ENCODE peak calls at places on chromosomes 4 and X, in nine cellular contexts. One of them, this sample, is unnamed.

GRCh38 chrX:18377802-18378201 is 23.3 kb upstream of the SCML2 start:
- DNase-seq in effector memory CD4-positive, alpha-beta T cell: no peak
- DNase-seq in germinal center: no peak
- DNase-seq in iris pigment epithelial cell: peak
- DNase-seq in activated CD8-positive, alpha-beta memory T cell treated with anti-CD3 and anti-CD28 coated beads, Interleukin-2, amount 50 U/mL, for 4 hours: peak
- DNase-seq in left colon: no peak
- DNase-seq in substantia nigra: no peak
- DNase-seq in stimulated activated naive CD8-positive, alpha-beta T cell treated with anti-CD3 and anti-CD28 coated beads, Interleukin-15, Interleukin-2, amounts not matched to agents 100 U/mL and 50 U/mL, for 24 hours: peak
- DNase-seq in AG20443: peak
- DNase-seq in this sample: peak

GRCh38 chr4:8477095-8477635 is 36.6 kb downstream of the TRMT44 start:
- DNase-seq in activated CD8-positive, alpha-beta memory T cell treated with anti-CD3 and anti-CD28 coated beads, Interleukin-2, amount 50 U/mL, for 4 hours: no peak
- DNase-seq in left colon: no peak
- DNase-seq in AG20443: no peak
- DNase-seq in substantia nigra: no peak
- DNase-seq in germinal center: no peak
- DNase-seq in stimulated activated naive CD8-positive, alpha-beta T cell treated with anti-CD3 and anti-CD28 coated beads, Interleukin-15, Interleukin-2, amounts not matched to agents 100 U/mL and 50 U/mL, for 24 hours: no peak
- DNase-seq in iris pigment epithelial cell: no peak
- DNase-seq in effector memory CD4-positive, alpha-beta T cell: no peak
- DNase-seq in this sample: no peak

GRCh38 chr4:92198711-92199110 is 105.1 kb upstream of the GRID2 start:
- DNase-seq in stimulated activated naive CD8-positive, alpha-beta T cell treated with anti-CD3 and anti-CD28 coated beads, Interleukin-15, Interleukin-2, amounts not matched to agents 100 U/mL and 50 U/mL, for 24 hours: no peak
- DNase-seq in AG20443: no peak
- DNase-seq in effector memory CD4-positive, alpha-beta T cell: no peak
- DNase-seq in substantia nigra: no peak
- DNase-seq in activated CD8-positive, alpha-beta memory T cell treated with anti-CD3 and anti-CD28 coated beads, Interleukin-2, amount 50 U/mL, for 4 hours: no peak
- DNase-seq in germinal center: no peak
- DNase-seq in left colon: no peak
- DNase-seq in iris pigment epithelial cell: peak
- DNase-seq in this sample: peak

GRCh38 chrX:3548743-3549441 is 164.6 kb downstream of the PRKX start:
- DNase-seq in effector memory CD4-positive, alpha-beta T cell: no peak
- DNase-seq in iris pigment epithelial cell: peak
- DNase-seq in stimulated activated naive CD8-positive, alpha-beta T cell treated with anti-CD3 and anti-CD28 coated beads, Interleukin-15, Interleukin-2, amounts not matched to agents 100 U/mL and 50 U/mL, for 24 hours: no peak
- DNase-seq in germinal center: no peak
- DNase-seq in AG20443: peak
- DNase-seq in activated CD8-positive, alpha-beta memory T cell treated with anti-CD3 and anti-CD28 coated beads, Interleukin-2, amount 50 U/mL, for 4 hours: no peak
- DNase-seq in left colon: no peak
- DNase-seq in substantia nigra: no peak
- DNase-seq in this sample: peak

GRCh38 chr4:15901996-15902395 is 36.5 kb downstream of the FGFBP1 start:
- DNase-seq in AG20443: no peak
- DNase-seq in activated CD8-positive, alpha-beta memory T cell treated with anti-CD3 and anti-CD28 coated beads, Interleukin-2, amount 50 U/mL, for 4 hours: no peak
- DNase-seq in substantia nigra: no peak
- DNase-seq in effector memory CD4-positive, alpha-beta T cell: no peak
- DNase-seq in germinal center: no peak
- DNase-seq in iris pigment epithelial cell: no peak
- DNase-seq in left colon: no peak
- DNase-seq in stimulated activated naive CD8-positive, alpha-beta T cell treated with anti-CD3 and anti-CD28 coated beads, Interleukin-15, Interleukin-2, amounts not matched to agents 100 U/mL and 50 U/mL, for 24 hours: no peak
- DNase-seq in this sample: no peak

GRCh38 chrX:42920752-42921151 is 142.8 kb upstream of the PPP1R2C start:
- DNase-seq in AG20443: no peak
- DNase-seq in activated CD8-positive, alpha-beta memory T cell treated with anti-CD3 and anti-CD28 coated beads, Interleukin-2, amount 50 U/mL, for 4 hours: no peak
- DNase-seq in stimulated activated naive CD8-positive, alpha-beta T cell treated with anti-CD3 and anti-CD28 coated beads, Interleukin-15, Interleukin-2, amounts not matched to agents 100 U/mL and 50 U/mL, for 24 hours: no peak
- DNase-seq in left colon: no peak
- DNase-seq in germinal center: no peak
- DNase-seq in effector memory CD4-positive, alpha-beta T cell: no peak
- DNase-seq in iris pigment epithelial cell: no peak
- DNase-seq in substantia nigra: no peak
- DNase-seq in this sample: no peak

GRCh38 chrX:2159393-2159792 is 341.4 kb downstream of the DHRSX start:
- DNase-seq in stimulated activated naive CD8-positive, alpha-beta T cell treated with anti-CD3 and anti-CD28 coated beads, Interleukin-15, Interleukin-2, amounts not matched to agents 100 U/mL and 50 U/mL, for 24 hours: no peak
- DNase-seq in germinal center: no peak
- DNase-seq in activated CD8-positive, alpha-beta memory T cell treated with anti-CD3 and anti-CD28 coated beads, Interleukin-2, amount 50 U/mL, for 4 hours: no peak
- DNase-seq in AG20443: no peak
- DNase-seq in iris pigment epithelial cell: no peak
- DNase-seq in left colon: no peak
- DNase-seq in substantia nigra: no peak
- DNase-seq in effector memory CD4-positive, alpha-beta T cell: no peak
- DNase-seq in this sample: no peak

GRCh38 chr4:76670631-76671030 is 227.3 kb downstream of the SOWAHB start:
- DNase-seq in activated CD8-positive, alpha-beta memory T cell treated with anti-CD3 and anti-CD28 coated beads, Interleukin-2, amount 50 U/mL, for 4 hours: no peak
- DNase-seq in AG20443: no peak
- DNase-seq in germinal center: no peak
- DNase-seq in effector memory CD4-positive, alpha-beta T cell: no peak
- DNase-seq in left colon: no peak
- DNase-seq in stimulated activated naive CD8-positive, alpha-beta T cell treated with anti-CD3 and anti-CD28 coated beads, Interleukin-15, Interleukin-2, amounts not matched to agents 100 U/mL and 50 U/mL, for 24 hours: no peak
- DNase-seq in iris pigment epithelial cell: no peak
- DNase-seq in substantia nigra: no peak
- DNase-seq in this sample: no peak

GRCh38 chrX:10350991-10351390 is 194.2 kb downstream of the CLCN4 start:
- DNase-seq in germinal center: no peak
- DNase-seq in substantia nigra: no peak
- DNase-seq in activated CD8-positive, alpha-beta memory T cell treated with anti-CD3 and anti-CD28 coated beads, Interleukin-2, amount 50 U/mL, for 4 hours: no peak
- DNase-seq in AG20443: peak
- DNase-seq in effector memory CD4-positive, alpha-beta T cell: no peak
- DNase-seq in left colon: no peak
- DNase-seq in iris pigment epithelial cell: peak
- DNase-seq in stimulated activated naive CD8-positive, alpha-beta T cell treated with anti-CD3 and anti-CD28 coated beads, Interleukin-15, Interleukin-2, amounts not matched to agents 100 U/mL and 50 U/mL, for 24 hours: no peak
- DNase-seq in this sample: peak

GRCh38 chr4:112664611-112665010 is 27.7 kb downstream of the LARP7 start:
- DNase-seq in iris pigment epithelial cell: peak
- DNase-seq in activated CD8-positive, alpha-beta memory T cell treated with anti-CD3 and anti-CD28 coated beads, Interleukin-2, amount 50 U/mL, for 4 hours: no peak
- DNase-seq in left colon: no peak
- DNase-seq in germinal center: no peak
- DNase-seq in stimulated activated naive CD8-positive, alpha-beta T cell treated with anti-CD3 and anti-CD28 coated beads, Interleukin-15, Interleukin-2, amounts not matched to agents 100 U/mL and 50 U/mL, for 24 hours: no peak
- DNase-seq in AG20443: no peak
- DNase-seq in effector memory CD4-positive, alpha-beta T cell: no peak
- DNase-seq in substantia nigra: no peak
- DNase-seq in this sample: peak

GRCh38 chr4:121706595-121707021 is 9.8 kb upstream of the ANXA5 start:
- DNase-seq in effector memory CD4-positive, alpha-beta T cell: peak
- DNase-seq in substantia nigra: no peak
- DNase-seq in stimulated activated naive CD8-positive, alpha-beta T cell treated with anti-CD3 and anti-CD28 coated beads, Interleukin-15, Interleukin-2, amounts not matched to agents 100 U/mL and 50 U/mL, for 24 hours: peak
- DNase-seq in left colon: no peak
- DNase-seq in activated CD8-positive, alpha-beta memory T cell treated with anti-CD3 and anti-CD28 coated beads, Interleukin-2, amount 50 U/mL, for 4 hours: peak
- DNase-seq in iris pigment epithelial cell: peak
- DNase-seq in germinal center: no peak
- DNase-seq in AG20443: peak
- DNase-seq in this sample: peak

GRCh38 chrX:102345916-102346315 is 93.9 kb downstream of the NXF2B start:
- DNase-seq in iris pigment epithelial cell: peak
- DNase-seq in effector memory CD4-positive, alpha-beta T cell: peak
- DNase-seq in germinal center: peak
- DNase-seq in activated CD8-positive, alpha-beta memory T cell treated with anti-CD3 and anti-CD28 coated beads, Interleukin-2, amount 50 U/mL, for 4 hours: peak
- DNase-seq in AG20443: peak
- DNase-seq in stimulated activated naive CD8-positive, alpha-beta T cell treated with anti-CD3 and anti-CD28 coated beads, Interleukin-15, Interleukin-2, amounts not matched to agents 100 U/mL and 50 U/mL, for 24 hours: peak
- DNase-seq in left colon: peak
- DNase-seq in substantia nigra: no peak
- DNase-seq in this sample: peak

GRCh38 chr4:24734511-24734910 is 60.9 kb upstream of the SOD3 start:
- DNase-seq in left colon: no peak
- DNase-seq in AG20443: peak
- DNase-seq in germinal center: no peak
- DNase-seq in stimulated activated naive CD8-positive, alpha-beta T cell treated with anti-CD3 and anti-CD28 coated beads, Interleukin-15, Interleukin-2, amounts not matched to agents 100 U/mL and 50 U/mL, for 24 hours: no peak
- DNase-seq in iris pigment epithelial cell: no peak
- DNase-seq in activated CD8-positive, alpha-beta memory T cell treated with anti-CD3 and anti-CD28 coated beads, Interleukin-2, amount 50 U/mL, for 4 hours: no peak
- DNase-seq in substantia nigra: no peak
- DNase-seq in effector memory CD4-positive, alpha-beta T cell: no peak
- DNase-seq in this sample: peak

GRCh38 chr4:96593422-96593821 is 753.5 kb downstream of the PDHA2 start:
- DNase-seq in left colon: peak
- DNase-seq in stimulated activated naive CD8-positive, alpha-beta T cell treated with anti-CD3 and anti-CD28 coated beads, Interleukin-15, Interleukin-2, amounts not matched to agents 100 U/mL and 50 U/mL, for 24 hours: no peak
- DNase-seq in iris pigment epithelial cell: no peak
- DNase-seq in AG20443: no peak
- DNase-seq in effector memory CD4-positive, alpha-beta T cell: no peak
- DNase-seq in activated CD8-positive, alpha-beta memory T cell treated with anti-CD3 and anti-CD28 coated beads, Interleukin-2, amount 50 U/mL, for 4 hours: no peak
- DNase-seq in germinal center: no peak
- DNase-seq in substantia nigra: no peak
- DNase-seq in this sample: no peak

GRCh38 chrX:28324306-28324705 is 262.9 kb upstream of the IL1RAPL1 start:
- DNase-seq in stimulated activated naive CD8-positive, alpha-beta T cell treated with anti-CD3 and anti-CD28 coated beads, Interleukin-15, Interleukin-2, amounts not matched to agents 100 U/mL and 50 U/mL, for 24 hours: no peak
- DNase-seq in germinal center: no peak
- DNase-seq in activated CD8-positive, alpha-beta memory T cell treated with anti-CD3 and anti-CD28 coated beads, Interleukin-2, amount 50 U/mL, for 4 hours: no peak
- DNase-seq in left colon: no peak
- DNase-seq in iris pigment epithelial cell: no peak
- DNase-seq in substantia nigra: no peak
- DNase-seq in AG20443: no peak
- DNase-seq in effector memory CD4-positive, alpha-beta T cell: no peak
- DNase-seq in this sample: no peak

GRCh38 chrX:103845165-103845653 is 13.2 kb upstream of the RAB9B start:
- DNase-seq in left colon: peak
- DNase-seq in stimulated activated naive CD8-positive, alpha-beta T cell treated with anti-CD3 and anti-CD28 coated beads, Interleukin-15, Interleukin-2, amounts not matched to agents 100 U/mL and 50 U/mL, for 24 hours: peak
- DNase-seq in effector memory CD4-positive, alpha-beta T cell: peak
- DNase-seq in substantia nigra: peak
- DNase-seq in AG20443: peak
- DNase-seq in activated CD8-positive, alpha-beta memory T cell treated with anti-CD3 and anti-CD28 coated beads, Interleukin-2, amount 50 U/mL, for 4 hours: peak
- DNase-seq in iris pigment epithelial cell: peak
- DNase-seq in germinal center: peak
- DNase-seq in this sample: peak

GRCh38 chr4:185344743-185345538 is 50.8 kb downstream of the LRP2BP start:
- DNase-seq in substantia nigra: no peak
- DNase-seq in iris pigment epithelial cell: peak
- DNase-seq in AG20443: no peak
- DNase-seq in effector memory CD4-positive, alpha-beta T cell: no peak
- DNase-seq in germinal center: no peak
- DNase-seq in activated CD8-positive, alpha-beta memory T cell treated with anti-CD3 and anti-CD28 coated beads, Interleukin-2, amount 50 U/mL, for 4 hours: no peak
- DNase-seq in stimulated activated naive CD8-positive, alpha-beta T cell treated with anti-CD3 and anti-CD28 coated beads, Interleukin-15, Interleukin-2, amounts not matched to agents 100 U/mL and 50 U/mL, for 24 hours: no peak
- DNase-seq in left colon: no peak
- DNase-seq in this sample: no peak

GRCh38 chr4:165355900-165356300 is 22.9 kb upstream of the CPE start:
- DNase-seq in activated CD8-positive, alpha-beta memory T cell treated with anti-CD3 and anti-CD28 coated beads, Interleukin-2, amount 50 U/mL, for 4 hours: no peak
- DNase-seq in substantia nigra: peak
- DNase-seq in AG20443: peak
- DNase-seq in effector memory CD4-positive, alpha-beta T cell: no peak
- DNase-seq in left colon: peak
- DNase-seq in germinal center: peak
- DNase-seq in stimulated activated naive CD8-positive, alpha-beta T cell treated with anti-CD3 and anti-CD28 coated beads, Interleukin-15, Interleukin-2, amounts not matched to agents 100 U/mL and 50 U/mL, for 24 hours: peak
- DNase-seq in iris pigment epithelial cell: peak
- DNase-seq in this sample: peak

GRCh38 chr4:188613976-188614375 is 474.7 kb downstream of the TRIML1 start:
- DNase-seq in left colon: no peak
- DNase-seq in iris pigment epithelial cell: no peak
- DNase-seq in substantia nigra: no peak
- DNase-seq in activated CD8-positive, alpha-beta memory T cell treated with anti-CD3 and anti-CD28 coated beads, Interleukin-2, amount 50 U/mL, for 4 hours: no peak
- DNase-seq in stimulated activated naive CD8-positive, alpha-beta T cell treated with anti-CD3 and anti-CD28 coated beads, Interleukin-15, Interleukin-2, amounts not matched to agents 100 U/mL and 50 U/mL, for 24 hours: no peak
- DNase-seq in effector memory CD4-positive, alpha-beta T cell: no peak
- DNase-seq in AG20443: no peak
- DNase-seq in germinal center: no peak
- DNase-seq in this sample: no peak

This sample was measured in IMR-90.